ENCODE peak calls at places on chromosomes 1 and 21, in five cellular contexts. T, J, I, L and V are unnamed samples.

GRCh38 chr1:6587261-6588005 is 7.6 kb downstream of the ZBTB48 start:
- DNase-seq in T (peak; percentile 17), I (no peak), J (no peak), L (no peak), V (no peak)

GRCh38 chr1:111669268-111669667 is 49.7 kb downstream of the RAP1A start:
- DNase-seq in I (no peak), L (no peak), T (no peak), J (no peak), V (no peak)

GRCh38 chr1:86356247-86356646 is 39.9 kb downstream of the ODF2L start:
- DNase-seq in T (no peak), I (no peak), J (peak; percentile 47), L (no peak), V (no peak)

GRCh38 chr1:2210084-2210653 is 15.6 kb upstream of the FAAP20 start:
- DNase-seq in T (no peak), I (no peak), J (no peak), L (no peak), V (no peak)

GRCh38 chr21:36064085-36064460 is 3.7 kb upstream of the SETD4 start:
- DNase-seq in T (no peak), L (no peak), J (no peak), I (no peak), V (no peak)

GRCh38 chr1:119327436-119328155 is 41.0 kb upstream of the HAO2 start:
- DNase-seq in I (peak; percentile 60), L (peak; percentile 49), T (peak; percentile 26), J (no peak), V (no peak)

GRCh38 chr1:153945795-153946621 is 510 bp downstream of the DENND4B start:
- DNase-seq in J (peak; percentile 95), T (peak; percentile 73), L (peak; percentile 97), I (peak; percentile 64), V (peak; percentile 95)

GRCh38 chr1:36924282-36924791 is 110.0 kb downstream of the GRIK3 start:
- DNase-seq in L (peak; percentile 45), T (peak; percentile 42), I (peak; percentile 70), J (peak; percentile 58), V (peak; percentile 52)

GRCh38 chr21:46561448-46562095 is 43.3 kb downstream of the S100B start:
- DNase-seq in J (no peak), I (no peak), L (no peak), T (no peak), V (no peak)

GRCh38 chr1:236027096-236027495 is 37.8 kb downstream of the NID1 start:
- DNase-seq in J (peak; percentile 75), I (no peak), T (no peak), L (no peak), V (no peak)

GRCh38 chr1:177471244-177471643 is 300.5 kb downstream of the BRINP2 start:
- DNase-seq in J (no peak), I (no peak), L (no peak), T (no peak), V (no peak)

GRCh38 chr21:31872452-31873274 is at the start of gene HUNK:
- DNase-seq in J (peak; percentile 55), T (no peak), L (peak; percentile 3), I (peak; percentile 86), V (peak; percentile 58)

GRCh38 chr1:234531181-234532132 is 52.5 kb upstream of the TARBP1 start:
- DNase-seq in J (no peak), I (no peak), L (no peak), T (no peak), V (no peak)

GRCh38 chr1:161706483-161707347 is at the start of gene FCRLA:
- DNase-seq in L (peak; percentile 92), I (no peak), T (peak; percentile 97), J (peak; percentile 39), V (peak; percentile 59)

GRCh38 chr1:95086949-95087533 is 14.3 kb upstream of the ALG14 start:
- DNase-seq in L (peak; percentile 37), J (no peak), I (no peak), T (peak; percentile 92), V (no peak)

GRCh38 chr1:203197625-203198024 is 11.1 kb upstream of the CHI3L1 start:
- DNase-seq in J (no peak), T (peak; percentile 67), L (no peak), I (no peak), V (no peak)

GRCh38 chr1:119873166-119874025 is 22.9 kb downstream of the ADAM30 start:
- DNase-seq in L (no peak), J (peak; percentile 29), T (peak; percentile 80), I (no peak), V (no peak)

GRCh38 chr1:43776043-43776761 is 68.9 kb downstream of the ST3GAL3 start:
- DNase-seq in I (no peak), L (no peak), J (no peak), T (peak; percentile 51), V (no peak)

GRCh38 chr1:174074757-174075156 is 52.6 kb upstream of the RC3H1 start:
- DNase-seq in L (peak; percentile 18), I (no peak), T (peak; percentile 67), J (no peak), V (peak; percentile 28)

GRCh38 chr1:111615874-111616715 is 3.5 kb upstream of the RAP1A start:
- DNase-seq in J (peak; percentile 91), T (no peak), L (peak; percentile 92), I (no peak), V (peak; percentile 78)

GRCh38 chr1:200279810-200280411 is 129.9 kb downstream of the ZNF281 start:
- DNase-seq in I (peak; percentile 40), L (peak; percentile 37), J (peak; percentile 65), T (peak; percentile 75), V (peak; percentile 31)

GRCh38 chr1:229456016-229456415 is 22.1 kb upstream of the ACTA1 start:
- DNase-seq in I (no peak), T (peak; percentile 38), L (no peak), J (no peak), V (no peak)

GRCh38 chr1:28811766-28812668 is at the start of gene OPRD1:
- DNase-seq in I (peak; percentile 5), L (no peak), T (no peak), J (no peak), V (no peak)

GRCh38 chr1:18581420-18581880 is 49.2 kb upstream of the PAX7 start:
- DNase-seq in L (peak; percentile 51), J (peak; percentile 31), T (peak; percentile 33), I (peak; percentile 21), V (peak; percentile 76)

GRCh38 chr1:203406446-203407045 is 55.6 kb upstream of the FMOD start:
- DNase-seq in T (no peak), L (no peak), J (no peak), I (no peak), V (no peak)

GRCh38 chr1:118360817-118361216 is 175.8 kb upstream of the SPAG17 start:
- DNase-seq in J (no peak), T (peak; percentile 41), L (no peak), I (no peak), V (no peak)

GRCh38 chr1:94912263-94912986 is 14.5 kb downstream of the CNN3 start:
- DNase-seq in J (no peak), T (no peak), I (no peak), L (no peak), V (no peak)

GRCh38 chr1:64900916-64901315 is 65.4 kb downstream of the JAK1 start:
- DNase-seq in L (no peak), I (no peak), T (no peak), J (no peak), V (no peak)

GRCh38 chr1:91066545-91066944 is 44.7 kb upstream of the ZNF644 start:
- DNase-seq in J (no peak), T (no peak), L (no peak), I (no peak), V (no peak)